ENCODE peak calls at places on chromosomes 12 and 14, in nine cellular contexts. A, P, J, K, U, V, S, B and E are unnamed samples.
A peak's percentile ranks its signal among the peaks of the same experiment; 100 is the strongest.

GRCh38 chr14:103539056-103539825 is 10.2 kb downstream of the TRMT61A start:
- DNase-seq in J (peak; percentile 16), S (no peak), P (no peak), U (no peak), A (no peak), B (peak; percentile 50), V (no peak), K (no peak), E (no peak)

GRCh38 chr12:105418232-105418631 is 87.7 kb downstream of the C12orf75 start:
- DNase-seq in V (no peak), J (no peak), S (no peak), P (no peak), B (no peak), K (no peak), A (no peak), U (no peak), E (no peak)

GRCh38 chr12:116121453-116121871 is 156.0 kb downstream of the MED13L start:
- DNase-seq in P (no peak), S (no peak), V (no peak), U (no peak), B (no peak), J (no peak), A (no peak), K (no peak), E (no peak)

GRCh38 chr12:52010152-52010622 is 3.4 kb downstream of the TAMALIN start:
- DNase-seq in B (peak; percentile 71), A (no peak), U (peak; percentile 90), P (peak; percentile 96), K (no peak), V (no peak), J (no peak), S (no peak), E (no peak)

GRCh38 chr14:24840204-24840893 is 206.4 kb upstream of the GZMB start:
- DNase-seq in B (no peak), U (no peak), A (no peak), P (peak; percentile 18), J (no peak), S (no peak), V (no peak), K (no peak), E (no peak)

GRCh38 chr12:113396828-113397496 is 6.7 kb downstream of the SDS start:
- DNase-seq in B (peak; percentile 57), U (no peak), K (no peak), P (no peak), J (no peak), A (no peak), V (no peak), S (no peak), E (no peak)

GRCh38 chr14:73324536-73324932 is 87.2 kb downstream of the PAPLN start:
- DNase-seq in P (no peak), B (no peak), V (no peak), J (no peak), A (no peak), U (no peak), S (no peak), K (no peak), E (no peak)

GRCh38 chr12:98053202-98053601 is 462.2 kb upstream of the TMPO start:
- DNase-seq in U (no peak), S (no peak), K (no peak), A (no peak), P (no peak), V (no peak), J (no peak), B (no peak), E (no peak)

GRCh38 chr12:57983150-57983857 is 41.9 kb downstream of the ATP23 start:
- DNase-seq in K (no peak), V (no peak), U (peak; percentile 27), B (no peak), J (no peak), P (peak; percentile 71), S (no peak), A (peak; percentile 33), E (no peak)

GRCh38 chr14:58426819-58427288 is 477 bp downstream of the TIMM9 start:
- DNase-seq in U (peak; percentile 67), K (peak; percentile 64), B (peak; percentile 56), P (peak; percentile 85), V (peak; percentile 19), A (peak; percentile 59), S (peak; percentile 36), J (peak; percentile 80), E (peak; percentile 47)

GRCh38 chr14:72033331-72033730 is 101.1 kb downstream of the RGS6 start:
- DNase-seq in K (no peak), U (no peak), J (no peak), P (no peak), A (no peak), B (no peak), V (no peak), S (no peak), E (no peak)

GRCh38 chr12:49346659-49347306 is at the start of gene DNAJC22:
- DNase-seq in J (peak; percentile 64), A (peak; percentile 43), B (no peak), V (no peak), S (no peak), K (peak; percentile 71), U (no peak), P (peak; percentile 74), E (peak; percentile 34)

GRCh38 chr12:103326190-103326589 is 169.6 kb downstream of the C12orf42 start:
- DNase-seq in V (no peak), K (no peak), P (peak; percentile 50), A (no peak), S (no peak), U (no peak), J (no peak), B (no peak), E (no peak)

GRCh38 chr14:100686858-100687257 is 39.8 kb upstream of the DLK1 start:
- DNase-seq in J (no peak), P (peak; percentile 42), S (no peak), V (no peak), A (no peak), K (no peak), U (no peak), B (no peak), E (no peak)

GRCh38 chr14:71240866-71241520 is 333.7 kb downstream of the PCNX1 start:
- DNase-seq in J (no peak), P (no peak), V (no peak), U (no peak), A (no peak), B (no peak), K (no peak), S (no peak), E (no peak)

GRCh38 chr14:100989924-100990323 is 86.4 kb upstream of the RTL1 start:
- DNase-seq in S (no peak), U (no peak), K (no peak), J (no peak), B (no peak), V (no peak), A (no peak), P (no peak), E (no peak)

GRCh38 chr12:8446642-8447547 is 8.9 kb upstream of the CLEC6A start:
- DNase-seq in V (no peak), B (no peak), S (no peak), K (no peak), J (no peak), P (no peak), U (no peak), A (peak; percentile 30), E (no peak)

GRCh38 chr12:30019386-30020140 is 235.8 kb upstream of the TMTC1 start:
- DNase-seq in B (no peak), K (no peak), U (no peak), V (no peak), A (no peak), J (no peak), P (no peak), S (no peak), E (no peak)

GRCh38 chr12:108634225-108634795 is 616 bp upstream of the SELPLG start:
- DNase-seq in U (no peak), A (peak; percentile 82), J (no peak), V (no peak), B (no peak), K (no peak), S (no peak), P (no peak), E (peak; percentile 84)

GRCh38 chr12:67067453-67068203 is 201.5 kb upstream of the CAND1 start:
- DNase-seq in U (no peak), A (no peak), J (no peak), B (no peak), K (no peak), S (no peak), P (peak; percentile 20), V (no peak), E (no peak)

GRCh38 chr14:23612802-23613201 is 23.4 kb upstream of the DHRS2 start:
- DNase-seq in B (no peak), U (no peak), J (no peak), A (no peak), V (no peak), K (no peak), P (no peak), S (no peak), E (no peak)

GRCh38 chr12:21615441-21615840 is 10.8 kb upstream of the GYS2 start:
- DNase-seq in S (no peak), B (no peak), K (no peak), A (no peak), J (no peak), V (no peak), U (no peak), P (no peak), E (no peak)

GRCh38 chr14:65224799-65225198 is 122.5 kb upstream of the MAX start:
- DNase-seq in J (no peak), S (no peak), K (no peak), P (no peak), V (no peak), U (no peak), B (peak; percentile 65), A (no peak), E (no peak)

GRCh38 chr12:65501093-65501621 is 222.7 kb downstream of the MSRB3 start:
- DNase-seq in B (peak; percentile 21), A (no peak), V (peak; percentile 25), P (no peak), K (no peak), J (no peak), S (no peak), U (peak; percentile 58), E (no peak)

GRCh38 chr12:34257093-34257492 is 234.8 kb downstream of the ALG10 start:
- DNase-seq in P (no peak), J (no peak), S (no peak), B (no peak), U (no peak), A (no peak), V (no peak), K (no peak), E (no peak)

GRCh38 chr14:100901391-100902183 is 1.9 kb downstream of the RTL1 start:
- DNase-seq in P (no peak), J (no peak), K (no peak), S (no peak), U (no peak), V (no peak), A (no peak), B (no peak), E (peak; percentile 11)

GRCh38 chr14:23327947-23328744 is 6.9 kb downstream of the PABPN1 start:
- DNase-seq in K (no peak), A (peak; percentile 73), P (peak; percentile 81), B (peak; percentile 65), J (no peak), S (peak; percentile 36), U (peak; percentile 48), V (no peak), E (peak; percentile 67)